ENCODE peak calls at places on chromosomes 16 and 17, in six cellular contexts. A, B, D, K, Z and N are unnamed samples.

GRCh38 chr16:68444058-68444657 is 4.2 kb downstream of the SMPD3 start:
- DNase-seq in Z (no peak), D (peak), A (no peak), B (peak), K (peak), N (peak)

GRCh38 chr17:50785942-50786570 is 18.7 kb upstream of the ANKRD40CL start:
- DNase-seq in A (no peak), Z (no peak), D (no peak), B (no peak), K (no peak), N (no peak)

GRCh38 chr17:77425791-77426641 is 285.2 kb downstream of the SEC14L1 start:
- DNase-seq in B (no peak), A (peak), D (no peak), K (peak), Z (no peak), N (peak)

GRCh38 chr16:77564791-77565390 is 130.1 kb upstream of the ADAMTS18 start:
- DNase-seq in K (no peak), B (no peak), A (no peak), Z (no peak), D (peak), N (no peak)

GRCh38 chr16:9119795-9120194 is 28.4 kb downstream of the HAPSTR1 start:
- DNase-seq in Z (no peak), D (no peak), B (no peak), A (no peak), K (no peak), N (no peak)

GRCh38 chr16:89044394-89045180 is 49.1 kb upstream of the ACSF3 start:
- DNase-seq in Z (no peak), D (no peak), A (no peak), K (no peak), B (no peak), N (no peak)

GRCh38 chr17:17393976-17394375 is 82.8 kb upstream of the MED9 start:
- DNase-seq in D (no peak), A (no peak), K (no peak), Z (no peak), B (no peak), N (no peak)

GRCh38 chr17:76371656-76372628 is 12.5 kb upstream of the SPHK1 start:
- DNase-seq in Z (no peak), D (peak), A (no peak), K (no peak), B (no peak), N (no peak)

GRCh38 chr17:80664217-80664780 is 119.7 kb downstream of the RPTOR start:
- DNase-seq in Z (no peak), B (no peak), K (no peak), D (no peak), A (no peak), N (no peak)

GRCh38 chr17:75570034-75570676 is 17.4 kb upstream of the MYO15B start:
- DNase-seq in K (no peak), Z (no peak), D (no peak), A (no peak), B (no peak), N (no peak)

GRCh38 chr17:58277107-58277506 is 3.6 kb downstream of the MPO start:
- DNase-seq in B (no peak), D (no peak), Z (no peak), K (peak), A (no peak), N (no peak)

GRCh38 chr16:72844225-72844920 is 203.6 kb downstream of the ZFHX3 start:
- DNase-seq in Z (peak), D (peak), B (no peak), A (no peak), K (no peak), N (peak)

GRCh38 chr17:76944477-76944876 is 76.3 kb downstream of the MGAT5B start:
- DNase-seq in A (no peak), K (no peak), B (no peak), Z (no peak), D (no peak), N (no peak)

GRCh38 chr16:88743693-88744519 is 37.6 kb downstream of the CTU2 start:
- DNase-seq in A (peak), B (peak), Z (no peak), D (peak), K (peak), N (peak)

GRCh38 chr16:78785218-78785617 is 685.8 kb downstream of the WWOX start:
- DNase-seq in A (no peak), B (no peak), D (no peak), K (no peak), Z (no peak), N (no peak)

GRCh38 chr16:81004646-81005353 is 1.9 kb downstream of the CMC2 start:
- DNase-seq in K (no peak), Z (no peak), B (peak), A (peak), D (peak), N (peak)

GRCh38 chr17:49977463-49978389 is 8.7 kb downstream of the DLX4 start:
- DNase-seq in A (no peak), Z (no peak), B (no peak), K (no peak), D (no peak), N (no peak)

GRCh38 chr16:582218-582613 is 7.7 kb upstream of the RAB40C start:
- DNase-seq in A (no peak), B (no peak), K (no peak), D (no peak), Z (no peak), N (no peak)
- TF ChIP-seq MAX in A (no peak), B (no peak), K (no peak), D (no peak), Z (no peak), N (no peak)

DNA sequence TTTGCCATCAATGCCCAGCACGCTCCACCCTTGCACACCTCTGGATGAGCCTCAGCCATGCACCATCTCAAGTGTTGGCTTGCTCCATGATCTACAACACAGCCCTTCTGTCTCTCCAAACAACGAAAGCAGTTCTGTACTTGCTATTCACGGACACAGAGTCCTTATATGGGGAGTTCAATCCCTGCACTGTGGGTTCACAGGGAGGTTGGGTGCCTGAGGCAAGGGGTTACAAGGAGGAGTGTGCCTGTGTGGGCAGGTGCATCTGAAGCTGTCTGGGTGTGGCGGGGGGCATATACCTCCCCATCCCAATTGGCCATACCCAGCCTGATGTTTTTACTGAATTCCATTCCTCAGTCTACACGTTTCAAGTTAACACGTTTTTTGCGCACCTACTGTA is 5.6 kb downstream of the RUNDC3A start:
- DNase-seq in A (no peak), D (no peak), K (no peak), B (no peak), Z (no peak), N (no peak)
- TF ChIP-seq MYC in A (no peak), D (no peak), K (no peak), B (no peak), Z (no peak), N (no peak)

DNA sequence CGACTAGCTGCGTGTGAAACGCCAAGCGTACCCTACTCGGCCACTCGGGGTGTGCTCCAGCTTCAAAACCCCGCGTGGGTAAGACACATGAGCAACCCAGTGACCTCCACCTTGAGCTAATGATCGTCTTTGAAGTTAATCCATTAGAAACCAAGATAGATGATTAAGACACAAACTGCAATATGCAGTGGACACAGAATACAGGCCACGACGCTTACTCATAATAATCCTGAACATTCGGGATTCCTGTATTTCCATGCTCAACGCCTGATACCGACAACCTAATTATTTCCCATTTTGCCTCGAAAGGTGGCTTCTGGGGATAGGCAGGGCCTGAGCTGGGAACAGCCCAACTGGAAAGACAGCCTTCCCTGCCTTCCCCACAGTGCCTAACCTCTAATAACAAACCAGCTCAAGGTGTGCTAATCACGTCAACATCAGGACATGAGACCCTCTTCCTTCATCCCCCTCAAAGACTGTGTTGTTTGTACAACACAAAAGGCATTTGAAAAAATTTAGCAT is 504 bp upstream of the COPRS start:
- DNase-seq in D (no peak), B (no peak), Z (no peak), A (no peak), K (no peak), N (no peak)
- TF ChIP-seq MAX in D (no peak), B (no peak), Z (no peak), A (no peak), K (no peak), N (no peak)

GRCh38 chr17:57113656-57114055 is 28.6 kb downstream of the AKAP1 start:
- DNase-seq in A (no peak), B (peak), Z (no peak), K (no peak), D (no peak), N (no peak)

GRCh38 chr17:57114085-57114673 is 29.1 kb downstream of the AKAP1 start:
- DNase-seq in Z (no peak), K (peak), A (peak), D (peak), B (peak), N (peak)

GRCh38 chr17:57111386-57111785 is 26.3 kb downstream of the AKAP1 start:
- DNase-seq in K (no peak), D (no peak), A (no peak), Z (no peak), B (no peak), N (no peak)

GRCh38 chr17:57110579-57111367 is 25.7 kb downstream of the AKAP1 start:
- DNase-seq in Z (no peak), B (no peak), D (no peak), A (no peak), K (no peak), N (peak)

DNA sequence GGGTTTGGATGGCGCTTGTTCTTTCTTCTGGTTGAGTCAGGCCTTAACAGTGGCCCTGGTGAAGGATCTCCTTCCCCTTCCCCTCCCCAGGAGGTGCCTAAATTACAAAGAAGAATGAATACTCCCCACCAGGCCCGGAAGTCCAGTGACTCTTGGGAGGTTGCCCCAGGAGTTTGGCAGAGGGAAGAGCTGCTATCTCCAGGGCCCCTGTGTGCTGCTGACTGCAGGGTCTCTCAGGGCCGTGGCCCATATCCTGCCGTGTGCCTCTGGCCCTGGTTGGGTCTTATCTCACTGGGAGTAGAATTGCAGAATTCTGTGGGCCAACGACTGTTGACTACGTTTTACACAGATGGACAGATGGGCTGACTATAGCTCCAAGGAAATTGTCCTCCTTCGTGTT is 27.9 kb downstream of the AKAP1 start:
- DNase-seq in D (no peak), A (no peak), Z (no peak), B (no peak), K (no peak), N (peak)
- TF ChIP-seq MYC in D (no peak), A (no peak), Z (no peak), B (no peak), K (no peak), N (no peak)

DNA sequence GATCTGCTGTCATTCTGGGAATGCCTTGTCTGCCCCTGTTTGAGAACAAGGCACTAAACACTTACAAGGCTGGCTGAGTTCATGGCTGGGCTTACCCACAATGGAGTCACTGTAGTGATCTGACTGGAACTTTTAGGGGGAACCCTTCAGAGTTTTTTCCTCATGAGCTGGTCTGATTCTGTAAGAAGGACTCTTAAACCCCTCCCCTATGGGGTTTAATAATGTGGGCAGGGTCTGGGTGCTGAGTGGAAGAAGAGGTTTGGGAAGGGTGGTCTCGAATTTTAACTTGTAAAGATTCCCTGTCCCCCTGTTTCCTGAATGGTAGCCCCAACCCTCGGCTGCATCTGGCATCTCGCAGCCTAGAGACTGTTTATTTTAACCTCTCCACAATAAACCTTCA is 30.6 kb downstream of the OSBPL7 start:
- DNase-seq in D (no peak), K (no peak), Z (no peak), A (no peak), B (no peak), N (no peak)
- TF ChIP-seq MAX in D (no peak), K (no peak), Z (no peak), A (no peak), B (no peak), N (no peak)

GRCh38 chr17:1626333-1626732 is 2.3 kb downstream of the SLC43A2 start:
- DNase-seq in B (no peak), A (no peak), K (no peak), D (no peak), Z (no peak), N (no peak)

GRCh38 chr17:1624650-1625049 is 4.0 kb downstream of the SLC43A2 start:
- DNase-seq in D (no peak), A (no peak), B (no peak), K (no peak), Z (no peak), N (no peak)

GRCh38 chr17:1625053-1625452 is 3.6 kb downstream of the SLC43A2 start:
- DNase-seq in Z (no peak), B (no peak), A (no peak), K (no peak), D (peak), N (no peak)

GRCh38 chr17:1627219-1627986 is 1.2 kb downstream of the SLC43A2 start:
- DNase-seq in Z (no peak), A (no peak), B (no peak), K (peak), D (no peak), N (peak)

DNA sequence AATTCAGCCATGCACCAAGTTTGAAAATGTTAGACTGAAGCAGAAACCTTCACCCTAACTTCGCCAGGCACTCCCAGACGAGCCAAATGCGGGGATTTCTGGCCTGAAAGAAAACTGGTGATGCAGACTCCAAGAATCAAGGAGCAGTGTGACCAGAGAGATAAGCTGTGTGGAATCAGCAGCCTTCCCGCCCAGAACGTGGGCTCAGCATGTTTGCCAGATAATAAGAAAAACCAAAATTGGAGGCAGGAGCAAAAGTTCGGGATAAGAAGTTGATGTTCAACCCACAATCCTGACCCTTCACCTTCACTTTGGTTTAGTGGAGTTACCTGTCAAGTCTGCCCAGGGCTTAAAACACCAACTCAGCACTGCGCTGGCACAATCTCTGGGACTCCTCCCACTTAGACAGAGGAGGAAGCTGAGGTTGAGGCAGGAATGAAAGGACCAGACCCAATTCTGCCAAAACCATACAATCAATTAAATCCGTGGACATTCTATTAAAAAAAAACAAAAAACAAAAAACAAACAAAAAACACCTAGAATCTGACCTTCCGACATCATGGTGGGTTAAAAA is 3.0 kb downstream of the SLC43A2 start:
- DNase-seq in Z (no peak), K (no peak), D (peak), B (no peak), A (no peak), N (no peak)
- TF ChIP-seq MYC in Z (no peak), K (no peak), D (no peak), B (no peak), A (no peak), N (no peak)